ENCODE peak calls at places on chromosomes 11 and 22, in ten cellular contexts. L is keratinocyte, Q is colonic mucosa, I is GM12865, J is fibroblast of the aortic adventitia, V is Caco-2, G is AG09309, B is AG10803, T is ovary, X is SK-N-SH. W is an unnamed sample.

GRCh38 chr11:93020248-93021088 is 51.0 kb downstream of the MTNR1B start:
- DNase-seq in L (peak; percentile 89), Q (no peak), I (no peak), J (peak; percentile 96), V (no peak), G (no peak), B (peak; percentile 30), T (no peak), X (no peak), W (no peak)

GRCh38 chr11:108019870-108020540 is 11.3 kb downstream of the CUL5 start:
- DNase-seq in L (no peak), Q (no peak), I (no peak), J (peak; percentile 15), V (no peak), G (no peak), B (peak; percentile 46), T (no peak), X (no peak), W (no peak)

GRCh38 chr11:83070878-83071640 is 638 bp downstream of the RAB30 start:
- DNase-seq in L (no peak), Q (peak; percentile 46), I (no peak), J (peak; percentile 41), V (peak; percentile 59), G (no peak), B (peak; percentile 29), T (peak; percentile 64), X (peak; percentile 39), W (peak; percentile 52)

GRCh38 chr11:124893781-124894401 is 3.8 kb downstream of the ROBO4 start:
- DNase-seq in L (no peak), Q (no peak), I (no peak), J (no peak), V (no peak), G (no peak), B (no peak), T (no peak), X (peak; percentile 8), W (no peak)

GRCh38 chr11:75667831-75668507 is 869 bp downstream of the MAP6 start:
- DNase-seq in L (no peak), Q (peak; percentile 22), I (peak; percentile 57), J (peak; percentile 40), V (peak; percentile 85), G (no peak), B (peak; percentile 51), T (peak; percentile 69), X (peak; percentile 95), W (peak; percentile 94)

GRCh38 chr22:27883656-27884350 is 35.3 kb downstream of the PITPNB start:
- DNase-seq in L (no peak), Q (no peak), I (no peak), J (no peak), V (no peak), G (no peak), B (no peak), T (no peak), X (no peak), W (no peak)

GRCh38 chr11:60145677-60146076 is 37.2 kb downstream of the MS4A6A start:
- DNase-seq in L (no peak), Q (no peak), I (no peak), J (no peak), V (no peak), G (no peak), B (no peak), T (no peak), X (no peak), W (no peak)

GRCh38 chr11:3073029-3073435 is 15.8 kb upstream of the CARS1 start:
- DNase-seq in L (no peak), Q (no peak), I (no peak), J (peak; percentile 97), V (no peak), G (peak; percentile 53), B (peak; percentile 78), T (no peak), X (no peak), W (no peak)

GRCh38 chr22:29380032-29380781 is 8.2 kb downstream of the AP1B1 start:
- DNase-seq in L (no peak), Q (no peak), I (no peak), J (peak; percentile 51), V (no peak), G (peak; percentile 37), B (peak; percentile 6), T (no peak), X (no peak), W (no peak)

GRCh38 chr11:35953081-35953480 is 9.2 kb downstream of the LDLRAD3 start:
- DNase-seq in L (no peak), Q (no peak), I (no peak), J (no peak), V (no peak), G (no peak), B (no peak), T (no peak), X (peak; percentile 56), W (no peak)

GRCh38 chr22:44520695-44521094 is 22.7 kb upstream of the RTL6 start:
- DNase-seq in L (no peak), Q (no peak), I (no peak), J (peak; percentile 52), V (no peak), G (no peak), B (peak; percentile 33), T (no peak), X (no peak), W (no peak)

GRCh38 chr11:70415642-70416395 is 17.5 kb downstream of the CTTN start:
- DNase-seq in L (no peak), Q (no peak), I (no peak), J (peak; percentile 13), V (no peak), G (no peak), B (peak; percentile 61), T (no peak), X (no peak), W (no peak)

GRCh38 chr11:107545101-107545514 is 20.4 kb downstream of the ALKBH8 start:
- DNase-seq in L (peak; percentile 58), Q (no peak), I (peak; percentile 13), J (peak; percentile 57), V (no peak), G (no peak), B (peak; percentile 26), T (no peak), X (no peak), W (no peak)

DNA sequence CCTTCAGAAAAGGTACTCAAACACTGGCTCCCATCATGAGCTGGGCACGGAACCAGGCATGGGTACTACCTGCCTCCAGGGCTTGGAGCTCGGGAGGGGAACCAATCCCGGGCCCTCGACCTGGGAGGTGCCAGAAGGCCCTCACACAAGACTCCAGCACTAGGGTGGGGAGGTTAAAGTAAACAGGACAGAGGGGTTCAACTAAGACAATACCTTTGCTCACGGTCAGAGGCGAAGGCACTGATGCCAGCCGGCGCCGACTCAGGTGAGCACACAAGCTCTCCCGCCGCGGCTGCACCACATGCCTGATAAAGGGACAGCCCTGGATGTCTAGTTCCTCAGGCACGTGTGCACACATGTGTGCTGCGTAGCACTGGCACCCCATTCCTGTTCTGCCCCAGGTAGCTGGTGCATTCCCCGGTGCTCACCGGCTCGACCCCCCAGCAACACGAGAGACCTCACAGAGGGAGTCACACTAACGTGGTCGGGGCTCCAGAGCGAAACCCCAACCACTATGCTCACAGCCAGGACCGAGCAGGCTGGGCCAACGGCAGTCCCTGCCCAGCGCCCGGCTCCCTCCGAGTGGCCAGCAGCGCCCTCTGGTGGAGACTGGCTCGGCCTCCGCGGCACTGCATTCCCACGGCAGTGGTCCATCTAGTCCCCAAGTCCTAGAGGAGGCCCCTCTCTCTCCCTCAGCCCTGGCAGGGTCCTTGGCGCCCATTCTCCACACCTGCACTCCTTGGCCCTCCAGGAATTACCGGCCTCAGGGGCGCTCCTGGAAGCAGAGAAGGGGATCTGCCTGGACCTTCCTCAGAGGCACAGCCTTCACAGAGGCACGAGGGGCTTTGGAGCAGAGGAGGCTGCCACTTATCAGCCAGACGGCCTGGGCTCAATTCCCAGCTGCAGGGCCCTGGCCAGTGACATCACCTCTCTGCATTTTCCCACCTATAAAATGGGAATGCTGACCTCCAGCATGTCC is 28.8 kb upstream of the MOB2 start:
- DNase-seq in L (no peak), Q (peak; percentile 80), I (peak; percentile 50), J (peak; percentile 58), V (peak; percentile 55), G (no peak), B (peak; percentile 43), T (peak; percentile 71), X (peak; percentile 96), W (peak; percentile 97)
- TF ChIP-seq CTCF in L (peak; percentile 94), Q (peak; percentile 94), I (peak; percentile 94), J (peak; percentile 92), V (peak; percentile 68), G (peak; percentile 97), B (peak; percentile 81), T (peak; percentile 90), X (peak; percentile 86), W (peak; percentile 94)

DNA sequence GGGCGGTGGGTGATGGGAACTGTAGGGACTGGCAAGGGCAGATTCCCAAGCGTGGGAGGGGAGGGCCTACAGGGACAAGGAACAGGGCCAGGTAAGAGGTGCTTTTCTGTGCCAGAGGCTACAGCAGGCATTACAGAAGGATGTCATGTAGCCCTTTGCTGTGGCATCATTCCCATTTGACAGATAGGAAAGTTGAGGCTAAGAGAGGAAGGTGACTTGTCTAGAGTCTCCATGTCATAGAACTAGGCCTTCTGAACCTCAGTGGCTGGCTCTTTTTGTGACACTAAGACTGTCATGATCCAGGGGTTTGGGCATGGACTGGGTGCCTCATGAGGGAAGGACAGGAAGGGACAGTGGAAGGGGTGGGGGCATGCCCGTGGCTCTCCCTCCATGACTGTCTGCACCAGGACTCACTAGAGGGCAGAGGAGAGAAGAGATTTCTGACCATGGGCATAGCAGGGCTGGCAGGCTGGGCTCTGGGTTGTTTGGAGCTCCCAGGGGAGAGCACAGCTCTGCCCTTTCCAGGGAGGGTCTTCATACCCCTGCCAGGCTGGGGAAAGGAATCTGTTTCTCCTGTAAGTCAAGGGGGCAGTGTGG is 3.2 kb downstream of the MMP11 start:
- DNase-seq in L (no peak), Q (no peak), I (no peak), J (no peak), V (no peak), G (no peak), B (no peak), T (no peak), X (no peak), W (no peak)
- TF ChIP-seq CTCF in L (peak; percentile 13), Q (no peak), I (no peak), J (no peak), V (no peak), G (no peak), B (no peak), T (no peak), X (peak; percentile 11), W (no peak)

DNA sequence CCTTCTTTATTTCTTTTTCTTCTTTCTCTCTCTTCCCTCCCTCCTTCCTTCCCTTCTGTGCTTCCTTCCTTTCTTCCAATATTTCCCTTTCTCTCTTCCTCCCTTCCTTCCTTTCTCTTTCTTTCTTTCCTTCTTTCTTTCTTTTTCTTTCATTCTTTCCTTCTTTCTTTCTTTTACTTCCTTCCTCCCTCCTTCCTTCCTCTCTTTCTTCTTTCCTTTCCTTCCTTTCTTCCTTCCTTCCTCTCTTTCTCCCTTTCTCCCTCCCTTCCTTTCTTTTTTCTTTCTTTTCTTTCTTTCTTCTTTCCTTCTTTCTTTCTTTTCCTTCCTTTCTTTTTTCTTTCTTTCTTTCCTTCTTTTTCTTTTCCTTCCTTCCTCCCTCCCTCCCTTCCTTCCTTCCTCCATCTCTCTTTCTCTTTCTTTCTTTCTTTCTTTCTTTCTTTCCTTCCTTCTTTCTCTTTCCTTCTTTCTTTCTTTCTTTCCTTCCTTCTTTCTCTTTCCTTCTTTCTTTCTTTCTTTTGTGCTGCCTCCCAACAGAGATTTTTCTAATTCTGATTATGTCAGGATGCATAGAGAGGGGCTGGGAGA is 1.0 kb downstream of the APOBEC3A start:
- DNase-seq in L (no peak), Q (no peak), I (no peak), J (no peak), V (no peak), G (no peak), B (no peak), T (no peak), X (no peak), W (no peak)
- TF ChIP-seq CTCF in L (no peak), Q (no peak), I (no peak), J (no peak), V (no peak), G (no peak), B (no peak), T (no peak), X (no peak), W (no peak)

GRCh38 chr22:50456466-50457234 is 18.2 kb downstream of the SBF1 start:
- DNase-seq in L (no peak), Q (no peak), I (no peak), J (no peak), V (no peak), G (no peak), B (no peak), T (no peak), X (peak; percentile 69), W (no peak)
- TF ChIP-seq CTCF in L (peak; percentile 56), Q (no peak), I (peak; percentile 27), J (no peak), V (peak; percentile 37), G (no peak), B (peak; percentile 4), T (no peak), X (peak; percentile 44), W (no peak)

W was measured in glutamatergic neuron.